ENCODE peak calls at places on chromosomes 4 and X, in four cellular contexts. R is iPS DF 6.9, V is cardiac muscle cell, D is fibroblast of mammary gland. B is an unnamed sample.

GRCh38 chr4:87179751-87180150 is 40.7 kb downstream of the KLHL8 start:
- DNase-seq in R (no peak), V (peak; percentile 69), D (peak; percentile 33), B (no peak)

GRCh38 chr4:110914791-110915190 is 291.9 kb upstream of the PITX2 start:
- DNase-seq in R (no peak), V (no peak), D (no peak), B (no peak)

GRCh38 chrX:13254076-13254785 is 65.6 kb downstream of the ATXN3L start:
- DNase-seq in R (no peak), V (peak; percentile 69), D (peak; percentile 65), B (no peak)

GRCh38 chr4:104860227-104861123 is 286.2 kb upstream of the TET2 start:
- DNase-seq in R (peak; percentile 41), V (peak; percentile 85), D (peak; percentile 79), B (peak; percentile 76)

GRCh38 chr4:30825008-30825765 is 105.0 kb downstream of the PCDH7 start:
- DNase-seq in R (no peak), V (no peak), D (no peak), B (no peak)

GRCh38 chr4:98509641-98510170 is 148.7 kb downstream of the TSPAN5 start:
- DNase-seq in R (no peak), V (no peak), D (peak; percentile 36), B (no peak)

GRCh38 chr4:176469546-176469945 is 149.8 kb downstream of the SPCS3 start:
- DNase-seq in R (no peak), V (no peak), D (no peak), B (no peak)

GRCh38 chr4:57080781-57081650 is 29.2 kb downstream of the IGFBP7 start:
- DNase-seq in R (no peak), V (peak; percentile 95), D (peak; percentile 85), B (no peak)

GRCh38 chr4:38278255-38278654 is 318.1 kb downstream of the PTTG2 start:
- DNase-seq in R (no peak), V (no peak), D (no peak), B (no peak)

GRCh38 chr4:151569650-151570049 is 160.7 kb downstream of the FHIP1A start:
- DNase-seq in R (no peak), V (no peak), D (no peak), B (no peak)

GRCh38 chr4:15729910-15730533 is 27.2 kb downstream of the BST1 start:
- DNase-seq in R (peak; percentile 11), V (peak; percentile 65), D (peak; percentile 54), B (no peak)

GRCh38 chr4:165874799-165875371 is 1.8 kb downstream of the TLL1 start:
- DNase-seq in R (no peak), V (peak; percentile 47), D (peak; percentile 8), B (peak; percentile 85)

GRCh38 chr4:154506253-154506652 is 14.7 kb upstream of the DCHS2 start:
- DNase-seq in R (no peak), V (peak; percentile 56), D (peak; percentile 53), B (no peak)

GRCh38 chr4:94457692-94458106 is 6.0 kb downstream of the PDLIM5 start:
- DNase-seq in R (no peak), V (peak; percentile 62), D (no peak), B (no peak)

GRCh38 chr4:94453534-94453963 is 1.8 kb downstream of the PDLIM5 start:
- DNase-seq in R (no peak), V (peak; percentile 30), D (no peak), B (no peak)

GRCh38 chr4:94452476-94453300 is 946 bp downstream of the PDLIM5 start:
- DNase-seq in R (no peak), V (peak; percentile 92), D (peak; percentile 86), B (peak; percentile 87)

GRCh38 chr4:94454405-94454804 is 2.7 kb downstream of the PDLIM5 start:
- DNase-seq in R (no peak), V (peak; percentile 35), D (peak; percentile 31), B (no peak)

GRCh38 chr4:94455081-94455480 is 3.3 kb downstream of the PDLIM5 start:
- DNase-seq in R (no peak), V (peak; percentile 90), D (peak; percentile 87), B (peak; percentile 93)
- H3K4me3 ChIP-seq in R (no peak overlapping the region), V (peak overlapping the region; percentile 94), D (no peak overlapping the region), B (no peak overlapping the region)

DNA sequence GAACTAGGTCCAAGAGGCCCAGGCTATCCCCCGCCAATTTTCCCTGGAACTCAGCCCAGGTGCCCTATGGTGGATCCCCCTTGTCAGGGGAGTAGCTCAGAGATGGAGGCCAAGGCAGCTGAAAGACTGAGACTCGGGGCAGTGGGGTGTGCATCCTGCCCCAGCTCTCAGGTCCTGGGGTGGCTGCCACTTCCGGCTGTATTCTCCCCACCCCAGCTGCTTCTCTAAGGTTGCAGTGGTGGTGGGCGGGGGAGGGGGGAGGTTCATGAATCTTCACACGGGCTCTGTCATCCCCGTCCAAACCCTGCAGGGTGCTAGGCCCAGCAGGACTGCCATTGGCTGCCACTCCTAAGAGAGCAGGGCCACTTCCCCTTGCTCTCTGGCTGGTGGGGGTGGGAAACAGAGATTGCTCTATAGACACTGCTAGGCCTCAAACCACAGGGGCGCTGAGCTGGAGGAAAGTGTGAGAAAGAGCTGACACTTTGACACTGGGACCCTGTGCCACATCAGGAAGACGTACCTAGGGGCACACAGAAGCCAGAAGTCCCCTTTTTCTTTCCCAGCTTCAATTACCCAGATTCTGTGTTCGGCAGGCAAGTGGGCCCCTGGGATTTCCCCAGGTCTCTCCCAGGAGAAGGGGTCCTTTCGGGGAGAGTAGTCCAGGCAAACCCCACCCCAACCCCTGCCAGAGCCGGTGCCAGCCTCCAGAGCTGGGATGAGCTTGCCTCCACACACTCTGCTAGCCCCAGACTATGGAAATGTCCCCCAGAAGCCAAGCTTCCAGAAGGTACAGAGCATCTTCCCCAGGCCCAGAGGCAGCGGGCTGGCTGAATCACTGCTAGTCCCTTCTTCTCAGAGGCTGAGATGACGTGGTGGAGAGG is 1.6 kb downstream of the SASH3 start:
- DNase-seq in R (no peak), V (no peak), D (no peak), B (no peak)
- H3K4me3 ChIP-seq in R (no peak overlapping the region), V (no peak overlapping the region), D (no peak overlapping the region), B (no peak overlapping the region)

DNA sequence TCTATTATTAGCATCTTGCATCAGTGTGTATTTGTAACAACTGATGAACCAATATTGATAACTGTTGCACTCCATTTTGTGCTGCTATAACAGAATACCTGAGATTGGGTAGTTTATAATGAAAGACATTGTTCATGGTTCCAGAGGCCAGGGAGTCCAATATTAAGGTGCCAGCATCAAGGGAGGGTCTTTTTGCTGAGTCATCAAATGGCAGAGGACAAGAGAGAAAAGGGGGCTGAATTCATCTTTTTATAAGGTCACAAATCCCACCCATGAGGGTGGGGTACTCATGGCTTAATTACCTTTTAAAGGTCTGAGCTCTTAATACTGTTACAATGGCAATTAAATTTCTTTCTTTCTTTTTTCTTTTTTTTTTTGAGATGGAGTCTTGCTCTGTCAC is 7.2 kb downstream of the MYOZ2 start:
- DNase-seq in R (no peak), V (no peak), D (no peak), B (no peak)
- H3K4me3 ChIP-seq in R (no peak overlapping the region), V (no peak overlapping the region), D (no peak overlapping the region), B (no peak overlapping the region)

GRCh38 chr4:107210450-107211239 is 174.5 kb upstream of the DKK2 start:
- DNase-seq in R (no peak), V (peak; percentile 53), D (peak; percentile 12), B (no peak)
- H3K4me3 ChIP-seq in R (no peak overlapping the region), V (no peak overlapping the region), D (no peak overlapping the region), B (no peak overlapping the region)

DNA sequence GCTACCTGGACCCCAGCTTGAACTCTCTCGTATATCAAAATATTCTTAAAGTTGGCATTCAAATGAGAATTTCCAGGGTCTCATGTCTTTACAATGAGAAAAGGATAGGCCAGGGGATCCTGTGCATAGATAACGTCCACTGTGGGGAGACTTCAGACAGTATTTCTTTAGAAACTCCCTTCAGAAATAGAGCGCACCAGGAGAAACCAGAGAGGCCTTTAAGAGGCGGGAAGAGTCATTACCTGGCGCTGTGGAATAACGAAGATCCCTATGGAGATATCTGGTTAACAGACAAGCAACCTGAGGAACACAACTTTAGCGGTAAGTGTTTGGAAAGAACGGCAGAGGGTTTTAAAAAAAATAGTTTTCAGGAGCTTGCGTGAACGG is 618 bp downstream of the RADX start:
- DNase-seq in R (no peak), V (no peak), D (no peak), B (no peak)
- H3K4me3 ChIP-seq in R (peak overlapping the region; percentile 57), V (peak overlapping the region; percentile 35), D (peak overlapping the region; percentile 51), B (no peak overlapping the region)

GRCh38 chrX:47360423-47361179 is 9.8 kb upstream of the ZNF157 start:
- DNase-seq in R (no peak), V (no peak), D (no peak), B (no peak)
- H3K4me3 ChIP-seq in R (no peak overlapping the region), V (no peak overlapping the region), D (no peak overlapping the region), B (no peak overlapping the region)